ENCODE peak calls at places on chromosomes 4 and X, in eight cellular contexts. I, O, D, K, U, C, N and E are unnamed samples.

GRCh38 chr4:15153662-15154061 is 151.4 kb downstream of the CPEB2 start:
- DNase-seq in I (no peak), O (no peak), D (no peak), K (no peak), U (no peak), C (no peak), N (no peak), E (peak)

GRCh38 chrX:358651-359143 is 28.0 kb downstream of the PPP2R3B start:
- DNase-seq in I (no peak), O (no peak), D (no peak), K (no peak), U (no peak), C (no peak), N (peak), E (no peak)

GRCh38 chrX:12989456-12989855 is 14.5 kb downstream of the TMSB4X start:
- DNase-seq in I (no peak), O (no peak), D (no peak), K (no peak), U (no peak), C (no peak), N (no peak), E (no peak)

GRCh38 chr4:89661490-89661889 is 175.5 kb downstream of the SNCA start:
- DNase-seq in I (no peak), O (no peak), D (peak), K (no peak), U (peak), C (peak), N (no peak), E (peak)

GRCh38 chr4:138773321-138773720 is 242.3 kb upstream of the NOCT start:
- DNase-seq in I (no peak), O (no peak), D (no peak), K (no peak), U (no peak), C (no peak), N (no peak), E (no peak)

GRCh38 chr4:3532714-3533336 is 603 bp upstream of the LRPAP1 start:
- DNase-seq in I (no peak), O (no peak), D (no peak), K (no peak), U (no peak), C (no peak), N (peak), E (no peak)

GRCh38 chr4:70080205-70080604 is 30.0 kb downstream of the HTN1 start:
- DNase-seq in I (no peak), O (no peak), D (no peak), K (no peak), U (no peak), C (no peak), N (no peak), E (no peak)

GRCh38 chr4:159682996-159683395 is 580.1 kb downstream of the RAPGEF2 start:
- DNase-seq in I (no peak), O (no peak), D (no peak), K (no peak), U (peak), C (peak), N (no peak), E (no peak)

GRCh38 chrX:9644335-9644734 is 121.3 kb downstream of the GPR143 start:
- DNase-seq in I (no peak), O (no peak), D (no peak), K (peak), U (no peak), C (no peak), N (no peak), E (no peak)

GRCh38 chr4:183429489-183429888 is 14.9 kb upstream of the CDKN2AIP start:
- DNase-seq in I (no peak), O (no peak), D (no peak), K (no peak), U (no peak), C (no peak), N (no peak), E (no peak)

GRCh38 chrX:143429831-143430230 is 87.4 kb downstream of the SPANXN3 start:
- DNase-seq in I (no peak), O (no peak), D (no peak), K (no peak), U (peak), C (no peak), N (no peak), E (no peak)

GRCh38 chr4:112591593-112591992 is 45.1 kb downstream of the ZGRF1 start:
- DNase-seq in I (no peak), O (no peak), D (no peak), K (no peak), U (no peak), C (no peak), N (no peak), E (no peak)

GRCh38 chrX:9628779-9629493 is 136.7 kb downstream of the GPR143 start:
- DNase-seq in I (no peak), O (no peak), D (no peak), K (no peak), U (no peak), C (no peak), N (no peak), E (no peak)

GRCh38 chr4:38099908-38100407 is 139.8 kb downstream of the PTTG2 start:
- DNase-seq in I (no peak), O (no peak), D (peak), K (no peak), U (no peak), C (peak), N (no peak), E (peak)

GRCh38 chr4:32472918-32473317 is 1752.7 kb downstream of the PCDH7 start:
- DNase-seq in I (no peak), O (no peak), D (no peak), K (no peak), U (peak), C (no peak), N (no peak), E (no peak)

GRCh38 chr4:95158626-95159025 is 390.1 kb downstream of the UNC5C start:
- DNase-seq in I (no peak), O (no peak), D (no peak), K (no peak), U (no peak), C (no peak), N (no peak), E (no peak)

GRCh38 chr4:186149872-186150271 is 41.5 kb upstream of the CYP4V2 start:
- DNase-seq in I (peak), O (no peak), D (peak), K (peak), U (peak), C (no peak), N (peak), E (peak)

GRCh38 chrX:95875661-95876060 is 809.0 kb upstream of the DIAPH2 start:
- DNase-seq in I (no peak), O (no peak), D (no peak), K (no peak), U (no peak), C (no peak), N (no peak), E (no peak)

GRCh38 chr4:87192155-87192919 is 28.1 kb downstream of the KLHL8 start:
- DNase-seq in I (no peak), O (no peak), D (no peak), K (no peak), U (no peak), C (peak), N (no peak), E (peak)

GRCh38 chr4:94304365-94304971 is 38.2 kb downstream of the HPGDS start:
- DNase-seq in I (no peak), O (peak), D (peak), K (no peak), U (peak), C (peak), N (no peak), E (peak)

GRCh38 chr4:89331197-89331596 is 23.6 kb upstream of the GPRIN3 start:
- DNase-seq in I (no peak), O (no peak), D (no peak), K (no peak), U (no peak), C (no peak), N (no peak), E (no peak)

GRCh38 chrX:53950130-53950733 is 94.0 kb downstream of the PHF8 start:
- DNase-seq in I (no peak), O (no peak), D (no peak), K (no peak), U (no peak), C (peak), N (no peak), E (no peak)

GRCh38 chr4:95129708-95130343 is 372.1 kb downstream of the BMPR1B start:
- DNase-seq in I (peak), O (peak), D (peak), K (peak), U (peak), C (peak), N (no peak), E (peak)

GRCh38 chrX:133473451-133473850 is 58.2 kb upstream of the GPC4 start:
- DNase-seq in I (no peak), O (no peak), D (no peak), K (no peak), U (peak), C (peak), N (no peak), E (no peak)

GRCh38 chrX:18938710-18939109 is 45.2 kb downstream of the PHKA2 start:
- DNase-seq in I (no peak), O (no peak), D (peak), K (no peak), U (peak), C (peak), N (no peak), E (no peak)

GRCh38 chrX:155867821-155868220 is 13.3 kb upstream of the VAMP7 start:
- DNase-seq in I (no peak), O (no peak), D (no peak), K (no peak), U (no peak), C (no peak), N (no peak), E (no peak)

GRCh38 chrX:23817979-23818336 is 35.0 kb downstream of the SAT1 start:
- DNase-seq in I (no peak), O (no peak), D (no peak), K (no peak), U (no peak), C (no peak), N (no peak), E (no peak)

GRCh38 chrX:27309406-27309805 is 153.7 kb downstream of the PPP4R3C start:
- DNase-seq in I (no peak), O (no peak), D (peak), K (no peak), U (no peak), C (no peak), N (no peak), E (no peak)

GRCh38 chrX:20320461-20321159 is 53.9 kb upstream of the RPS6KA3 start:
- DNase-seq in I (no peak), O (no peak), D (no peak), K (no peak), U (peak), C (no peak), N (no peak), E (no peak)

GRCh38 chr4:94640151-94640550 is 117.6 kb upstream of the BMPR1B start:
- DNase-seq in I (no peak), O (no peak), D (no peak), K (no peak), U (no peak), C (no peak), N (no peak), E (no peak)

GRCh38 chr4:168580228-168580627 is 83.4 kb downstream of the PALLD start:
- DNase-seq in I (no peak), O (no peak), D (no peak), K (no peak), U (no peak), C (no peak), N (no peak), E (no peak)

GRCh38 chrX:134572816-134573682 is 85.2 kb downstream of the PLAC1 start:
- DNase-seq in I (no peak), O (peak), D (no peak), K (no peak), U (peak), C (peak), N (no peak), E (no peak)

GRCh38 chr4:116020141-116020722 is 906.8 kb upstream of the NDST4 start:
- DNase-seq in I (no peak), O (peak), D (no peak), K (no peak), U (no peak), C (no peak), N (no peak), E (no peak)

DNA sequence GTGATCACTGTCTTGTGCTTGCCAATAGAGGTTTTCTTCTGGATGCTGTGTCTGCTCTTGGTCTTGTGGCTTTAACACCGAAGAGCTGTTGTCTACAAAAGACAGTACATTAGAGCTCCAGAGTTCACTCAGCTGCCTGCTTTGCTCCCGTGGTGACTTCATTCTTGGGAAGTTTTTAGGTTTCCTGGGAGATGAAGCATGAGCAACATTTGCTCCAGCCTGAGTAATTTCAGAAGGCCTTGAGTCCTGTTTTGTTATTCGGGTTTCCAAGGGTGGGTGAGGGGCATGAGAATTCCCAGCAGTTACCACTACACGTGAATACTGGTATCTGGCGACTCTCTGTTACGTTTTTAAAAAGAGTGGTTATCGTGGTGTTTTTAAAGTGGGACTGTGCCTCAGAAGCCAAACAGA is 189.2 kb downstream of the SHROOM3 start:
- DNase-seq in I (peak), O (no peak), D (no peak), K (peak), U (peak), C (peak), N (peak), E (peak)
- H3K4me3 ChIP-seq in I (no peak), O (no peak), D (no peak), K (no peak), U (peak), C (no peak), N (peak), E (no peak)

GRCh38 chr4:7699825-7700224 is 239.8 kb downstream of the AFAP1 start:
- DNase-seq in I (no peak), O (no peak), D (no peak), K (no peak), U (no peak), C (no peak), N (no peak), E (no peak)
- H3K27ac ChIP-seq in I (no peak), O (no peak), D (no peak), K (no peak), U (no peak), C (no peak), N (no peak), E (no peak)

DNA sequence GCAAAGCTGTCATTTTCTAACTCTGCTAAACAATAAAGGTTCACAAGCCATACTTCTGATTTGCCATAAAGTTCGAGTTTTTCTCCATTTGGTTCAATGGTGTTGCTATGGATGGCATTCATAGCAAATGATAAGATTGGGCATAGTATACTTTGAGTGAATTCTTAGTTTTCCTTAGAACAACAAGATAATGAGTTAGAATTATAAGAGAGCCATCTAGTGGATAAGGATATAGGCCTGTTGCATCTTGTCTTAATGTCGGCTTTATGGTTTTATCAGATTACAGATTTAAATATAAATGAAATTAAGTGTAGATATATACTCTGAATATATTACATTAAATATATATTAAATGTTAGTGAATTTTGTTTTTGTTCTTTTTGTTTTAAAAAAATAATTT is 644.6 kb downstream of the IL1RAPL1 start:
- DNase-seq in I (no peak), O (no peak), D (peak), K (no peak), U (peak), C (no peak), N (no peak), E (no peak)
- TF ChIP-seq CTCF in I (no peak), O (peak), D (peak), K (no peak), U (peak), C (peak), N (no peak), E (peak)

GRCh38 chr4:126853715-126854114 is 779.0 kb upstream of the INTU start:
- DNase-seq in I (no peak), O (no peak), D (no peak), K (no peak), U (no peak), C (no peak), N (no peak), E (no peak)

GRCh38 chr4:126859872-126860271 is 772.9 kb upstream of the INTU start:
- DNase-seq in I (no peak), O (no peak), D (no peak), K (no peak), U (no peak), C (no peak), N (no peak), E (no peak)

GRCh38 chr4:126859314-126859713 is 773.4 kb upstream of the INTU start:
- DNase-seq in I (no peak), O (no peak), D (no peak), K (no peak), U (no peak), C (no peak), N (no peak), E (no peak)

GRCh38 chr4:126860308-126860707 is 772.4 kb upstream of the INTU start:
- DNase-seq in I (no peak), O (no peak), D (no peak), K (no peak), U (no peak), C (no peak), N (no peak), E (no peak)

GRCh38 chr4:126856906-126857305 is 775.9 kb upstream of the INTU start:
- DNase-seq in I (no peak), O (no peak), D (no peak), K (no peak), U (no peak), C (no peak), N (no peak), E (no peak)
- H3K4me3 ChIP-seq in I (no peak), O (no peak), D (no peak), K (no peak), U (no peak), C (no peak), N (no peak), E (no peak)

GRCh38 chr4:36757623-36758311 is 476.4 kb downstream of the DTHD1 start:
- DNase-seq in I (no peak), O (no peak), D (no peak), K (no peak), U (no peak), C (no peak), N (no peak), E (no peak)
- H3K27ac ChIP-seq in I (no peak), O (no peak), D (no peak), K (no peak), U (no peak), C (no peak), N (no peak), E (no peak)

GRCh38 chrX:74349387-74349786 is 45.4 kb downstream of the ZCCHC13 start:
- DNase-seq in I (no peak), O (peak), D (no peak), K (no peak), U (peak), C (peak), N (no peak), E (peak)
- TF ChIP-seq CTCF in I (no peak), O (no peak), D (no peak), K (no peak), U (no peak), C (no peak), N (no peak), E (no peak)

GRCh38 chr4:19807505-19807904 is 444.2 kb upstream of the SLIT2 start:
- DNase-seq in I (no peak), O (no peak), D (peak), K (no peak), U (peak), C (peak), N (no peak), E (peak)

GRCh38 chr4:19806865-19807264 is 444.8 kb upstream of the SLIT2 start:
- DNase-seq in I (no peak), O (no peak), D (no peak), K (no peak), U (no peak), C (peak), N (no peak), E (no peak)

DNA sequence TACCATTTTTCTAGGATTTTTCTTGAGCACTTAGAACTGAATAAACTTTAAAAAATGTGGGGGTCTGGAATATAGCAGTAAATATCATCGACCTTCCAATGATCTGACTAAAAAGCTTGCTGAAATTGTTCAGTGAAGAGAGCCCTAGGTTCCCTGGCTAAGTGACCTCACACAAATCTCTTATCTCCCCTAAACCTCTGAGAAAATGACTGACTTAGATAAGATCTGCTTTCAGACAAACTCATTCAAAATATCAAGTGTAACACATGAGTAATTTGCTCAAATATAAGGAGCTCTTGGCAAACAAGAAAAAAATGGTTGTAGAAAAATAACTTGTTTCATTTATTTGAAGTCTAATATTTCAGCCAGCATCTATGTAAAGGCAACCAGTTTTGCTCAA is 441.7 kb upstream of the SLIT2 start:
- DNase-seq in I (no peak), O (no peak), D (peak), K (no peak), U (peak), C (peak), N (no peak), E (peak)
- H3K4me3 ChIP-seq in I (no peak), O (no peak), D (no peak), K (no peak), U (no peak), C (no peak), N (no peak), E (no peak)

DNA sequence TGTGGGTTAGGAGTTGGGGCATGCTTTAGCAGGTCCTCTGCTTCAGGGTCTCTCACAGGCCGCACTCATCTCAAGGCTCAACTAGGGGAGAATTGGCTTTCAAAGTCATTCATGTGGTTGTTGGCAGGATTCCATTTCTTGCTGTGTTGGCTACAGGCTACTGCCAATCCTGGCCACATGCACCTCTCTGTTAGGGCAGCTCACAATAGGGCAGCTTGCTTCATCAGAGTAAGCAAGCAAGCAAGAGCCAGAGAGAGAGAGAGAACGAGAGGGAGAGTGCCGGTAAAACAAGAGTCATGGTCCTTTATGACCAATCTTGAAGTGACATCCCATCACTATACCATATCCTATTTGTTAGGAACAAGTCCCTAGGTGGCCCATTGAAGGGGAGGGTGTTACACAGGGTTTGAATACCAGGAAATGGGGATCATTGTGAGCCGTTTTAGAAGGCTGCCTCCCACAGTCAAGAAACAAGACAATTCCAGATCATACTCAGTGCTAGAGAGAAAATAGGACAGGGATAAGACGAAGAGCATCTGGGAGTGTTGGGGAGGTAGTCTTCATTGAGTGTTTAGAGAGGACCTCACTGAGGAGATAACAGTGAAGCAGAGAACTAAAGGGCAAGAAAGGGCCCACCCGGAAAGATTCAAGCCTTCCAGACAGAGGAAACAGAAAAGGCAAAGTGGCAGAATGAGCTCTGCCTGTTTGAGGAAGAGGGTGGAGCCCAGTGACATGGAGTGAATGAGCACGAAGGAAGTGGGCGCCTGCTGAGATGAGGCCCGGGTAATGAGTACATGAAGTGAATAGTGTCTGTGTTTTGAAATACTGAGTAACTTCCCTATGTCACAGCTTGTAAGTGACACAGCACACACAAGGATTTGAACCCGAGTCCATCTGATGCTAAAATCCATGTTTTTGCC is 32.8 kb upstream of the TLR2 start:
- DNase-seq in I (peak), O (no peak), D (no peak), K (no peak), U (peak), C (no peak), N (no peak), E (peak)
- H3K27ac ChIP-seq in I (peak), O (no peak), D (no peak), K (no peak), U (peak), C (no peak), N (no peak), E (no peak)